ENCODE peak calls at places on chromosomes 4 and X, in nine cellular contexts. O, Z, U, V, S, B, P, R and W are unnamed samples.

GRCh38 chr4:31295081-31295480 is 574.9 kb downstream of the PCDH7 start:
- DNase-seq in R (no peak), O (no peak), Z (no peak), B (no peak), S (no peak), P (peak; percentile 54), V (no peak), U (no peak), W (no peak)

GRCh38 chr4:153040677-153041076 is 104.6 kb downstream of the FHDC1 start:
- DNase-seq in Z (no peak), B (no peak), S (no peak), P (no peak), U (no peak), O (no peak), V (no peak), R (no peak), W (no peak)

GRCh38 chr4:6437682-6438264 is 34.6 kb downstream of the PPP2R2C start:
- DNase-seq in Z (no peak), P (no peak), O (no peak), U (no peak), S (no peak), R (no peak), B (no peak), V (no peak), W (no peak)

GRCh38 chr4:189124149-189124758 is 816.4 kb upstream of the FRG1 start:
- DNase-seq in S (peak; percentile 65), U (peak; percentile 39), B (peak; percentile 28), O (peak; percentile 41), Z (no peak), P (no peak), V (no peak), R (peak; percentile 40), W (no peak)

GRCh38 chrX:54920610-54921426 is at the start of gene TRO:
- DNase-seq in Z (no peak), P (peak; percentile 2), O (no peak), B (no peak), U (peak; percentile 53), V (no peak), S (peak; percentile 69), R (peak; percentile 33), W (no peak)

GRCh38 chr4:59612235-59612634 is 1587.9 kb upstream of the ADGRL3 start:
- DNase-seq in O (peak; percentile 16), R (no peak), P (peak; percentile 80), Z (no peak), V (no peak), S (no peak), U (no peak), B (peak; percentile 79), W (no peak)

GRCh38 chrX:86002076-86002896 is 45.1 kb downstream of the CHM start:
- DNase-seq in V (no peak), P (peak; percentile 8), O (peak; percentile 5), U (peak; percentile 19), Z (peak; percentile 29), B (peak; percentile 24), R (no peak), S (peak; percentile 81), W (no peak)

GRCh38 chr4:162232349-162232748 is 68.5 kb upstream of the FSTL5 start:
- DNase-seq in P (no peak), U (no peak), O (no peak), B (no peak), Z (no peak), S (peak; percentile 6), R (no peak), V (no peak), W (no peak)

GRCh38 chr4:55359397-55359916 is 13.4 kb downstream of the SRD5A3 start:
- DNase-seq in B (no peak), U (no peak), Z (no peak), S (no peak), O (no peak), R (no peak), P (peak; percentile 79), V (no peak), W (no peak)

GRCh38 chrX:65407157-65407626 is 127.4 kb downstream of the LAS1L start:
- DNase-seq in O (no peak), Z (no peak), U (peak; percentile 0), V (no peak), R (no peak), P (no peak), S (peak; percentile 27), B (no peak), W (no peak)

GRCh38 chr4:169250796-169251195 is 20.0 kb downstream of the SH3RF1 start:
- DNase-seq in V (no peak), O (no peak), B (no peak), P (no peak), S (no peak), U (no peak), R (no peak), Z (no peak), W (no peak)

GRCh38 chr4:55507612-55508011 is 39.1 kb downstream of the CLOCK start:
- DNase-seq in S (no peak), O (no peak), R (no peak), P (peak; percentile 12), V (no peak), Z (no peak), U (no peak), B (no peak), W (no peak)

GRCh38 chr4:100581337-100581736 is 63.5 kb upstream of the EMCN start:
- DNase-seq in P (peak; percentile 28), U (no peak), B (peak; percentile 6), Z (no peak), S (no peak), O (no peak), R (no peak), V (no peak), W (no peak)

GRCh38 chr4:18075823-18076433 is 54.4 kb upstream of the LCORL start:
- DNase-seq in B (peak; percentile 0), Z (no peak), U (no peak), O (no peak), S (peak; percentile 84), P (no peak), R (no peak), V (no peak), W (no peak)

DNA sequence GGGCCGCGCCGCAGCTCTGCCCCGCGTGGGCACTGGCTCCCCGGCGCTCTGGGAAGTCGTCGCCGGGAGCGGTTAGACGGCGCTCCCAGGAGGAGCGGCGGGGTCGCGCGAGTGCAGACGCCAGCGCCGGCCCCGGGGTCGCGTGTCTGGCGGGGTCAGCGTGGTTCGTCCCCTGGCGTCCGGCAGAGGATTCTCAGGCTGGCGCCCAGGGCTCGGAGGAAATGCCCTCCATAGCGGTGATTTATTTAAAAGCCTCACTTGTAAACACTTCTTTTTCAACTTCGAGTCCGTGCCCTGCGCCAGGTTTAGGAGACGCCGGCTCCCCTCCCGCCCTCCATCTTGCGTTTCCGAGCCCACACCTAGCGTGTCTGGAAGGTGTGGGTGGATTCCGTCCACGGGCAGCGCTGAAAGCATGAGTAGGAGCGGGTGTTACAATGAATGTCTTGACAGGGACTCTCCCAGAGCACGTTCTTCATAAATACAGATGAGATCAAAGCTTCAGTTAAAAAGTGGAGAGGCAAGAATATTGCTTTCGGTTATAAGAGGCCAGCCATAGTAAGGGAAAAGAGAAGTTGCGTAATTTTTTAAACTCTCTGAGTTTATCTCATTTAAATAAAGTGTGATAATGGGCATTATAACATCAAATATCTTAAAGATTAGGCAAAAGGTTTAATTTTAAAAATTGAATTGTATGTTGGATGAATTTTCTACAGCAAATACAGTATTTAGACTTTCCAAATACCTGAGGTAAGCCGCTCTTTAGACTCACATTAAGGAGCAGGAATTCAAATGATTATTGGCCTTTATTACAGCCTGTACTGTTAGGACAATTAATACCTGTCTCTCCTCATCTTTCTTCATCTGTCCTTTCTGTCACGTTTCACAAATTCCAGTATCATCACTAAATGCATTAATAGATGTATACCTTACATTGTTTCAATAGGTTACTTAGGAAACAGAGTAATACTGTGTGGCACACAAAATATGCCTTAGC is 863 bp downstream of the FAM241A start:
- DNase-seq in R (peak; percentile 44), B (peak; percentile 50), O (peak; percentile 16), S (peak; percentile 65), V (no peak), U (peak; percentile 71), Z (peak; percentile 43), P (peak; percentile 49), W (no peak)
- TF ChIP-seq CTCF in R (peak; percentile 51), B (peak; percentile 11), O (peak; percentile 53), S (no peak), V (no peak), U (no peak), Z (peak; percentile 51), P (peak; percentile 39), W (peak; percentile 17)

GRCh38 chr4:141220655-141221605 is at the start of gene ZNF330:
- DNase-seq in P (peak; percentile 94), O (peak; percentile 89), R (peak; percentile 98), Z (peak; percentile 94), S (peak; percentile 89), V (peak; percentile 27), B (peak; percentile 96), U (peak; percentile 89), W (peak; percentile 82)
- TF ChIP-seq CTCF in P (peak; percentile 15), O (peak; percentile 67), R (no peak), Z (peak; percentile 34), S (peak; percentile 18), V (peak; percentile 46), B (peak; percentile 32), U (peak; percentile 24), W (peak; percentile 28)

DNA sequence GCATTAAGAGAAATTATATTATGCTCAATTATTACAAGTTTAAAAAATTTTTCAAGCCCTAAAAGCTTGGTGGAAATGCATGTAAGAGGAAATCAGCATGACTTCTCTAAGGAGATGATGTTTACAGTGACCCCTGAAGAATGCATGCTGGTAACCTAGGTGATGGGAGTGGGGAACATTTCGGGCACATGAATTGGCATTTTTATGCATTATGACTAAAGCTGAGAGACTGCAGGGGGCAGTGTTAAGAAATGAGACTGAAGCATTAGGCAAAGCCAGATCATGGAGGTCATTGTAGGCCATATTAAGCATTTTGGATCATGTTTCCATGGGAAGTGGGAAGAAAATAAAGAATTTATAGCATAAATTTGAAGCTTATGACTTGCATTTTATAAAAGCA is 421.3 kb downstream of the FAT4 start:
- DNase-seq in B (peak; percentile 69), R (no peak), P (peak; percentile 27), S (peak; percentile 67), O (peak; percentile 45), U (no peak), V (no peak), Z (no peak), W (no peak)
- TF ChIP-seq CTCF in B (peak; percentile 29), R (no peak), P (no peak), S (peak; percentile 40), O (peak; percentile 68), U (peak; percentile 19), V (peak; percentile 36), Z (no peak), W (peak; percentile 8)

GRCh38 chrX:41730101-41730500 is 6.1 kb downstream of the GPR82 start:
- DNase-seq in B (peak; percentile 30), V (no peak), R (no peak), O (no peak), S (no peak), U (no peak), P (peak; percentile 12), Z (no peak), W (no peak)

GRCh38 chrX:41733939-41734338 is 10.0 kb downstream of the GPR82 start:
- DNase-seq in U (no peak), O (no peak), Z (no peak), B (no peak), P (no peak), S (no peak), R (no peak), V (no peak), W (no peak)

GRCh38 chrX:41737065-41737464 is 13.1 kb downstream of the GPR82 start:
- DNase-seq in U (no peak), P (no peak), S (no peak), O (no peak), R (no peak), B (no peak), V (no peak), Z (no peak), W (no peak)

GRCh38 chrX:41732260-41732659 is 8.3 kb downstream of the GPR82 start:
- DNase-seq in B (no peak), O (no peak), V (no peak), U (no peak), S (peak; percentile 2), P (no peak), R (no peak), Z (no peak), W (no peak)

GRCh38 chrX:41734530-41734929 is 10.5 kb downstream of the GPR82 start:
- DNase-seq in P (peak; percentile 27), O (peak; percentile 2), U (no peak), R (no peak), Z (no peak), V (peak; percentile 2), S (peak; percentile 37), B (peak; percentile 33), W (no peak)
- TF ChIP-seq CTCF in P (peak; percentile 62), O (peak; percentile 72), U (peak; percentile 43), R (peak; percentile 52), Z (peak; percentile 14), V (peak; percentile 57), S (peak; percentile 51), B (peak; percentile 52), W (peak; percentile 46)